ENCODE peak calls at places on chromosome 20, in nine cellular contexts. One of them, this sample, is unnamed.

GRCh38 chr20:43669332-43669731 is 2.4 kb downstream of the MYBL2 start:
- DNase-seq in G401: no peak
- DNase-seq in GM03348: no peak
- DNase-seq in NCI-H2171 treated with DMSO at 0.1 percent for 48 hours: no peak
- DNase-seq in KBM-7: no peak
- DNase-seq in ELR: peak
- DNase-seq in fibroblast of the aortic adventitia: no peak
- DNase-seq in CD8-positive, alpha-beta T cell: no peak
- DNase-seq in stimulated activated naive B cell treated with anti-CD40 and anti-IgM and Interleukin-4, amounts not matched to agents 10 μg/mL and 1 μg/mL and 100 μg/mL, for 72 hours: no peak
- DNase-seq in this sample: peak

GRCh38 chr20:63735859-63736718 is at the start of gene LIME1:
- DNase-seq in G401: no peak
- DNase-seq in GM03348: peak
- DNase-seq in NCI-H2171 treated with DMSO at 0.1 percent for 48 hours: no peak
- DNase-seq in KBM-7: no peak
- DNase-seq in ELR: no peak
- DNase-seq in fibroblast of the aortic adventitia: no peak
- DNase-seq in CD8-positive, alpha-beta T cell: peak
- DNase-seq in stimulated activated naive B cell treated with anti-CD40 and anti-IgM and Interleukin-4, amounts not matched to agents 10 μg/mL and 1 μg/mL and 100 μg/mL, for 72 hours: peak
- DNase-seq in this sample: no peak

GRCh38 chr20:6976535-6976934 is 209.0 kb downstream of the BMP2 start:
- DNase-seq in G401: no peak
- DNase-seq in GM03348: no peak
- DNase-seq in NCI-H2171 treated with DMSO at 0.1 percent for 48 hours: peak
- DNase-seq in KBM-7: peak
- DNase-seq in ELR: no peak
- DNase-seq in fibroblast of the aortic adventitia: no peak
- DNase-seq in CD8-positive, alpha-beta T cell: no peak
- DNase-seq in stimulated activated naive B cell treated with anti-CD40 and anti-IgM and Interleukin-4, amounts not matched to agents 10 μg/mL and 1 μg/mL and 100 μg/mL, for 72 hours: no peak
- DNase-seq in this sample: peak

GRCh38 chr20:30811896-30812671 is 445.4 kb upstream of the DEFB115 start:
- DNase-seq in G401: peak
- DNase-seq in GM03348: peak
- DNase-seq in NCI-H2171 treated with DMSO at 0.1 percent for 48 hours: peak
- DNase-seq in KBM-7: no peak
- DNase-seq in ELR: peak
- DNase-seq in fibroblast of the aortic adventitia: peak
- DNase-seq in CD8-positive, alpha-beta T cell: no peak
- DNase-seq in stimulated activated naive B cell treated with anti-CD40 and anti-IgM and Interleukin-4, amounts not matched to agents 10 μg/mL and 1 μg/mL and 100 μg/mL, for 72 hours: peak
- DNase-seq in this sample: peak

GRCh38 chr20:50848846-50849673 is 54.2 kb downstream of the BCAS4 start:
- DNase-seq in G401: peak
- DNase-seq in GM03348: no peak
- DNase-seq in NCI-H2171 treated with DMSO at 0.1 percent for 48 hours: no peak
- DNase-seq in KBM-7: no peak
- DNase-seq in ELR: no peak
- DNase-seq in fibroblast of the aortic adventitia: no peak
- DNase-seq in CD8-positive, alpha-beta T cell: no peak
- DNase-seq in stimulated activated naive B cell treated with anti-CD40 and anti-IgM and Interleukin-4, amounts not matched to agents 10 μg/mL and 1 μg/mL and 100 μg/mL, for 72 hours: no peak
- DNase-seq in this sample: no peak

GRCh38 chr20:48669946-48670630 is 157.7 kb downstream of the PREX1 start:
- DNase-seq in G401: no peak
- DNase-seq in GM03348: no peak
- DNase-seq in NCI-H2171 treated with DMSO at 0.1 percent for 48 hours: no peak
- DNase-seq in KBM-7: peak
- DNase-seq in ELR: no peak
- DNase-seq in fibroblast of the aortic adventitia: no peak
- DNase-seq in CD8-positive, alpha-beta T cell: no peak
- DNase-seq in stimulated activated naive B cell treated with anti-CD40 and anti-IgM and Interleukin-4, amounts not matched to agents 10 μg/mL and 1 μg/mL and 100 μg/mL, for 72 hours: no peak
- DNase-seq in this sample: peak

GRCh38 chr20:873875-874607 is 40.5 kb downstream of the FAM110A start:
- DNase-seq in G401: no peak
- DNase-seq in GM03348: no peak
- DNase-seq in NCI-H2171 treated with DMSO at 0.1 percent for 48 hours: no peak
- DNase-seq in KBM-7: no peak
- DNase-seq in ELR: no peak
- DNase-seq in fibroblast of the aortic adventitia: no peak
- DNase-seq in CD8-positive, alpha-beta T cell: no peak
- DNase-seq in stimulated activated naive B cell treated with anti-CD40 and anti-IgM and Interleukin-4, amounts not matched to agents 10 μg/mL and 1 μg/mL and 100 μg/mL, for 72 hours: peak
- DNase-seq in this sample: no peak

GRCh38 chr20:25277051-25277801 is 29.3 kb downstream of the PYGB start:
- DNase-seq in G401: peak
- DNase-seq in GM03348: no peak
- DNase-seq in NCI-H2171 treated with DMSO at 0.1 percent for 48 hours: no peak
- DNase-seq in KBM-7: no peak
- DNase-seq in ELR: no peak
- DNase-seq in fibroblast of the aortic adventitia: no peak
- DNase-seq in CD8-positive, alpha-beta T cell: no peak
- DNase-seq in stimulated activated naive B cell treated with anti-CD40 and anti-IgM and Interleukin-4, amounts not matched to agents 10 μg/mL and 1 μg/mL and 100 μg/mL, for 72 hours: no peak
- DNase-seq in this sample: no peak

GRCh38 chr20:33649201-33649631 is 12.9 kb upstream of the C20orf144 start:
- DNase-seq in G401: no peak
- DNase-seq in GM03348: peak
- DNase-seq in NCI-H2171 treated with DMSO at 0.1 percent for 48 hours: peak
- DNase-seq in KBM-7: no peak
- DNase-seq in ELR: no peak
- DNase-seq in fibroblast of the aortic adventitia: peak
- DNase-seq in CD8-positive, alpha-beta T cell: no peak
- DNase-seq in stimulated activated naive B cell treated with anti-CD40 and anti-IgM and Interleukin-4, amounts not matched to agents 10 μg/mL and 1 μg/mL and 100 μg/mL, for 72 hours: no peak
- DNase-seq in this sample: no peak